ENCODE peak calls at places on chromosomes 11 and 22, in eight cellular contexts. Y is T-helper 1 cell; T is NAMALWA; L is naive thymus-derived CD4-positive, alpha-beta T cell; A is activated CD4-positive, CD25-positive, alpha-beta regulatory T cell; N is GM19239; X is stimulated activated CD4-positive, alpha-beta T cell treated with anti-CD3 and anti-CD28 coated beads, Interleukin-15, amount 100 ng/mL, for 1 hour; P is upper lobe of right lung. R is an unnamed sample.
A peak's percentile ranks its signal among the peaks of the same experiment; 100 is the strongest.

GRCh38 chr11:57763568-57763967 is 2.0 kb downstream of the CTNND1 start:
- DNase-seq in N (no peak), X (no peak), P (no peak), A (no peak), Y (no peak), L (no peak), T (no peak), R (no peak)

GRCh38 chr11:116503216-116504160 is 269.3 kb downstream of the BUD13 start:
- DNase-seq in L (no peak), T (no peak), P (no peak), X (no peak), Y (no peak), A (no peak), N (no peak), R (no peak)

GRCh38 chr11:15150507-15150906 is 35.8 kb downstream of the INSC start:
- DNase-seq in N (no peak), T (no peak), A (no peak), Y (no peak), L (no peak), P (no peak), X (no peak), R (no peak)

GRCh38 chr11:110833033-110833484 is 120.8 kb upstream of the ARHGAP20 start:
- DNase-seq in A (no peak), Y (no peak), X (no peak), N (no peak), T (no peak), P (no peak), L (no peak), R (no peak)

GRCh38 chr11:78314753-78315152 is 102.9 kb downstream of the GAB2 start:
- DNase-seq in Y (no peak), T (no peak), N (no peak), X (no peak), P (no peak), A (no peak), L (no peak), R (no peak)

GRCh38 chr11:16969010-16970004 is 44.9 kb downstream of the PLEKHA7 start:
- DNase-seq in X (no peak), Y (no peak), L (no peak), T (no peak), N (no peak), P (no peak), A (no peak), R (no peak)

GRCh38 chr11:66368484-66368883 is 3.1 kb downstream of the SLC29A2 start:
- DNase-seq in Y (no peak), P (peak; percentile 62), T (no peak), A (no peak), N (no peak), X (no peak), L (no peak), R (no peak)

GRCh38 chr11:34345012-34345804 is 12.6 kb downstream of the ABTB2 start:
- DNase-seq in A (no peak), N (no peak), P (no peak), L (no peak), X (no peak), Y (no peak), T (no peak), R (no peak)

GRCh38 chr11:93521086-93521485 is 22.1 kb downstream of the SMCO4 start:
- DNase-seq in Y (no peak), L (no peak), T (no peak), X (no peak), N (no peak), A (no peak), P (no peak), R (no peak)

GRCh38 chr11:9874466-9874865 is 210.6 kb downstream of the SWAP70 start:
- DNase-seq in Y (no peak), A (no peak), T (no peak), P (no peak), X (no peak), L (no peak), N (no peak), R (no peak)

GRCh38 chr11:130389315-130389935 is 39.0 kb downstream of the ADAMTS8 start:
- DNase-seq in T (no peak), A (no peak), N (no peak), Y (no peak), P (no peak), X (no peak), L (peak; percentile 16), R (no peak)

GRCh38 chr11:109733245-109733644 is 311.3 kb downstream of the C11orf87 start:
- DNase-seq in N (no peak), X (no peak), Y (no peak), A (no peak), L (no peak), P (no peak), T (no peak), R (no peak)

GRCh38 chr11:126930100-126930841 is 70.3 kb downstream of the KIRREL3 start:
- DNase-seq in X (no peak), N (no peak), T (no peak), A (no peak), P (no peak), Y (no peak), L (no peak), R (no peak)

GRCh38 chr11:67032830-67033555 is 10.1 kb downstream of the SYT12 start:
- DNase-seq in L (no peak), A (no peak), P (no peak), T (no peak), N (no peak), X (no peak), Y (no peak), R (no peak)

GRCh38 chr11:131609921-131610320 is 239.5 kb downstream of the NTM start:
- DNase-seq in X (no peak), A (no peak), N (no peak), T (no peak), L (no peak), Y (no peak), P (no peak), R (no peak)

GRCh38 chr11:134554106-134554505 is 142.1 kb upstream of the B3GAT1 start:
- DNase-seq in X (no peak), Y (no peak), A (no peak), N (no peak), P (no peak), L (no peak), T (no peak), R (no peak)

GRCh38 chr11:75462117-75462653 is 29.2 kb upstream of the KLHL35 start:
- DNase-seq in A (no peak), X (no peak), Y (no peak), L (no peak), P (no peak), T (no peak), N (no peak), R (no peak)

GRCh38 chr22:31618057-31618456 is 44.0 kb downstream of the PISD start:
- DNase-seq in N (no peak), Y (no peak), X (no peak), A (no peak), P (no peak), L (no peak), T (no peak), R (no peak)

GRCh38 chr11:61132646-61133045 is 28.6 kb downstream of the VPS37C start:
- DNase-seq in A (no peak), P (no peak), T (no peak), X (no peak), Y (no peak), N (no peak), L (no peak), R (no peak)

GRCh38 chr11:110979696-110980095 is 265.8 kb upstream of the POU2AF2 start:
- DNase-seq in N (no peak), L (no peak), T (no peak), X (no peak), A (no peak), Y (no peak), P (no peak), R (no peak)

GRCh38 chr11:14342906-14343305 is 16.1 kb downstream of the RRAS2 start:
- DNase-seq in Y (no peak), P (no peak), A (no peak), N (no peak), T (peak; percentile 43), X (no peak), L (no peak), R (no peak)

GRCh38 chr11:14499178-14499559 is 442 bp downstream of the COPB1 start:
- DNase-seq in T (peak; percentile 60), N (peak; percentile 5), X (no peak), Y (peak; percentile 16), L (no peak), A (no peak), P (no peak), R (no peak)

GRCh38 chr11:17513853-17514252 is 30.4 kb downstream of the USH1C start:
- DNase-seq in P (no peak), X (no peak), T (no peak), A (no peak), Y (no peak), N (no peak), L (no peak), R (no peak)

GRCh38 chr11:13152264-13152663 is 125.3 kb upstream of the BMAL1 start:
- DNase-seq in A (no peak), N (no peak), P (no peak), Y (no peak), T (no peak), L (no peak), X (no peak), R (no peak)

GRCh38 chr11:102882389-102883024 is 7.7 kb upstream of the MMP12 start:
- DNase-seq in Y (no peak), T (peak; percentile 7), L (no peak), A (no peak), P (no peak), N (no peak), X (no peak), R (no peak)

GRCh38 chr22:27267145-27267544 is 534.4 kb downstream of the MN1 start:
- DNase-seq in P (no peak), T (no peak), X (no peak), Y (no peak), L (no peak), N (no peak), A (no peak), R (no peak)

GRCh38 chr22:32005453-32005852 is 37.6 kb upstream of the SLC5A1 start:
- DNase-seq in X (no peak), L (no peak), N (no peak), Y (no peak), P (no peak), A (no peak), T (no peak), R (no peak)

GRCh38 chr11:47915407-47916137 is 64.8 kb upstream of the PTPRJ start:
- DNase-seq in L (no peak), X (no peak), T (peak; percentile 25), P (no peak), A (no peak), Y (no peak), N (no peak), R (no peak)

GRCh38 chr11:118212781-118213565 is 11.8 kb downstream of the JAML start:
- DNase-seq in X (no peak), P (no peak), N (no peak), Y (no peak), L (no peak), T (no peak), A (no peak), R (no peak)

GRCh38 chr11:96014234-96014633 is 90.3 kb upstream of the MTMR2 start:
- DNase-seq in A (no peak), X (no peak), Y (no peak), L (peak; percentile 61), T (no peak), P (no peak), N (no peak), R (no peak)

GRCh38 chr11:88555829-88556202 is 218.3 kb upstream of the CTSC start:
- DNase-seq in Y (no peak), T (no peak), L (no peak), X (no peak), P (no peak), A (no peak), N (no peak), R (no peak)

GRCh38 chr11:37532271-37532670 is 934.2 kb upstream of the RAG2 start:
- DNase-seq in N (no peak), Y (no peak), A (no peak), X (no peak), L (no peak), P (no peak), T (no peak), R (no peak)

R was measured in activated naive CD8-positive, alpha-beta T cell treated with anti-CD3 and anti-CD28 coated beads, Interleukin-2, amount 50 U/mL, for 16 hours.